ENCODE peak calls at places on chromosomes 11 and 22, in five cellular contexts. H is EH, B is Kasumi-1, X is HAP-1, I is LoVo. Y is an unnamed sample.
A peak's percentile ranks its signal among the peaks of the same experiment; 100 is the strongest.

GRCh38 chr11:95925011-95925410 is 1.1 kb upstream of the MTMR2 start:
- DNase-seq in I (peak; percentile 74), X (no peak), B (no peak), H (peak; percentile 37), Y (peak; percentile 70)

GRCh38 chr22:42797021-42797420 is 60.1 kb downstream of the ARFGAP3 start:
- DNase-seq in I (no peak), X (no peak), H (no peak), B (peak; percentile 86), Y (no peak)

GRCh38 chr11:109865558-109866186 is 227.5 kb upstream of the ZC3H12C start:
- DNase-seq in I (peak; percentile 7), B (peak; percentile 1), H (no peak), X (no peak), Y (no peak)

GRCh38 chr11:7353100-7353499 is 101.4 kb downstream of the SYT9 start:
- DNase-seq in I (peak; percentile 24), H (peak; percentile 21), X (peak; percentile 20), B (peak; percentile 77), Y (no peak)

GRCh38 chr11:64916040-64916847 is 765 bp downstream of the ATG2A start:
- DNase-seq in B (peak; percentile 33), X (no peak), I (peak; percentile 59), H (peak; percentile 41), Y (peak; percentile 54)

GRCh38 chr22:46104170-46104880 is 46.0 kb upstream of the PPARA start:
- DNase-seq in H (no peak), X (no peak), B (no peak), I (no peak), Y (no peak)

GRCh38 chr11:61685611-61685955 is 5.4 kb downstream of the DAGLA start:
- DNase-seq in H (no peak), I (no peak), X (no peak), B (peak; percentile 35), Y (no peak)

GRCh38 chr11:78791254-78791653 is 216.6 kb upstream of the NARS2 start:
- DNase-seq in I (no peak), X (no peak), B (no peak), H (no peak), Y (no peak)

GRCh38 chr11:72721689-72722049 is 30.5 kb downstream of the ARAP1 start:
- DNase-seq in H (peak; percentile 46), I (no peak), X (no peak), B (peak; percentile 36), Y (peak; percentile 75)

GRCh38 chr11:64235427-64236161 is 1.2 kb downstream of the VEGFB start:
- DNase-seq in I (no peak), X (no peak), H (no peak), B (no peak), Y (no peak)

GRCh38 chr22:36433318-36434231 is 45.8 kb upstream of the MYH9 start:
- DNase-seq in X (no peak), I (no peak), B (no peak), H (no peak), Y (no peak)

GRCh38 chr11:115085461-115086220 is 407.3 kb downstream of the NXPE2 start:
- DNase-seq in H (no peak), X (no peak), B (no peak), I (no peak), Y (no peak)

GRCh38 chr11:9528573-9529332 is 44.7 kb upstream of the WEE1 start:
- DNase-seq in H (no peak), X (no peak), B (no peak), I (no peak), Y (no peak)

Y was measured in RWPE1.